ENCODE peak calls at places on chromosomes 7 and 10, in nine cellular contexts. G is adrenal gland; K is suprapubic skin; V is CD8-positive, alpha-beta T cell; L is A549; D is heart left ventricle; Y is pancreas; M is psoas muscle; A is A673. O is an unnamed sample.
A peak's percentile ranks its signal among the peaks of the same experiment; 100 is the strongest.

GRCh38 chr7:156105337-156106106 is 293.3 kb upstream of the SHH start:
- DNase-seq in L (no peak), V (no peak), D (no peak), Y (no peak), K (no peak), G (no peak), M (no peak), A (no peak), O (no peak)

GRCh38 chr10:28730031-28730778 is 52.9 kb downstream of the BAMBI start:
- DNase-seq in Y (no peak), G (no peak), D (no peak), K (no peak), M (no peak), V (no peak), A (peak; percentile 86), L (no peak), O (no peak)

GRCh38 chr10:52984169-52984568 is 211.6 kb upstream of the MBL2 start:
- DNase-seq in V (no peak), M (no peak), D (no peak), G (no peak), L (no peak), A (no peak), Y (no peak), K (no peak), O (no peak)

GRCh38 chr7:778968-779451 is 51.9 kb upstream of the PRKAR1B start:
- DNase-seq in L (no peak), V (no peak), A (peak; percentile 90), K (no peak), Y (no peak), D (no peak), M (no peak), G (no peak), O (no peak)

GRCh38 chr10:93106631-93107072 is 33.0 kb downstream of the CYP26A1 start:
- DNase-seq in Y (no peak), D (no peak), K (no peak), M (no peak), G (no peak), A (no peak), L (no peak), V (no peak), O (no peak)

GRCh38 chr7:122219253-122219865 is 75.3 kb upstream of the AASS start:
- DNase-seq in K (no peak), M (no peak), Y (no peak), L (no peak), D (no peak), A (peak; percentile 62), G (no peak), V (no peak), O (no peak)

GRCh38 chr10:130479906-130480305 is 343.7 kb downstream of the GLRX3 start:
- DNase-seq in L (no peak), D (no peak), K (no peak), Y (no peak), G (no peak), M (no peak), A (no peak), V (no peak), O (no peak)

GRCh38 chr10:122165914-122166313 is 105.2 kb upstream of the BTBD16 start:
- DNase-seq in M (no peak), L (no peak), D (no peak), A (no peak), G (no peak), Y (no peak), V (no peak), K (no peak), O (no peak)

DNA sequence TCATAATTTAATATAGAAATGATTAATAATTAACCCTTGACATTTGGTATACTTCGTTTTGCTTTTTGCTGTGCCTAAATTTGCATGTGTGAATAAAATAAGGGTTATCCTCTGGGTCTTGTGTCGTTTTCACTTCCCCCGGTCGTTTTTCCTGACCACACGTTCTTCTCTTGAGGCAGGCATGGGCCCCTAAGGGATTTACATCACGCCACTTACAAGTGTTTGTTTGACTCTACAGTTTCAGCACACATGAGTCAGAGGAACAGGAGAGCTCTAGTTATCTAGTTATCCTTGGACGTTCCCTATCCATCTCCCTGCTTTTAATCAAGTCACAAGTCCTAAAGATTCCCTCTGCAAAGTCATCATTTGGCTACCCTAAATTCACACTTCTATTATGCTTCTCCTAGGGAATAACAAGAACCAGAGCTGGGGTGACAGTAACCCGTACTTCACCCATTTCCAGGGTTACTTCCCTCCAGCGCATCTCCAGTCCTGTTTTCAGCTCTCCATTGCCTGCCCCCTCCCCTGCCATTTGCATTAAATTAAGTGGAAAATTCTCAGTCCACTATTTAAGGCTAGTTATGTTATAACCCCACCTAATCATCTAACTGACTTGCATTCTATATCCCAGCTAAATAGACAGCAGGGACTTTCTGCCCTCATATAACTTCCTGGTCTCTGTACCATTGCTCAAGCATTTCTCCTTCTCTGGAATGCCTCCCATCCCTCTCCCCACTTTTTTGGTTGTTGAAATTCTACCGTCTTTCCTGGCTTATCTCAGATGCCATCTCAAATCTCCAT is 206.9 kb downstream of the PTEN start:
- DNase-seq in G (no peak), V (no peak), K (no peak), A (no peak), D (no peak), Y (no peak), M (no peak), L (no peak), O (no peak)
- H3K4me1 ChIP-seq in G (peaks cover 6% of the 10 kb centered on the region), V (peaks cover 44% of the 10 kb centered on the region), K (peaks cover under 1% of the 10 kb centered on the region), A (no peaks in the 10 kb centered on the region), D (peaks cover 14% of the 10 kb centered on the region), Y (no peaks in the 10 kb centered on the region), M (no peaks in the 10 kb centered on the region), L (peaks cover 10% of the 10 kb centered on the region), O (peaks cover 21% of the 10 kb centered on the region)

DNA sequence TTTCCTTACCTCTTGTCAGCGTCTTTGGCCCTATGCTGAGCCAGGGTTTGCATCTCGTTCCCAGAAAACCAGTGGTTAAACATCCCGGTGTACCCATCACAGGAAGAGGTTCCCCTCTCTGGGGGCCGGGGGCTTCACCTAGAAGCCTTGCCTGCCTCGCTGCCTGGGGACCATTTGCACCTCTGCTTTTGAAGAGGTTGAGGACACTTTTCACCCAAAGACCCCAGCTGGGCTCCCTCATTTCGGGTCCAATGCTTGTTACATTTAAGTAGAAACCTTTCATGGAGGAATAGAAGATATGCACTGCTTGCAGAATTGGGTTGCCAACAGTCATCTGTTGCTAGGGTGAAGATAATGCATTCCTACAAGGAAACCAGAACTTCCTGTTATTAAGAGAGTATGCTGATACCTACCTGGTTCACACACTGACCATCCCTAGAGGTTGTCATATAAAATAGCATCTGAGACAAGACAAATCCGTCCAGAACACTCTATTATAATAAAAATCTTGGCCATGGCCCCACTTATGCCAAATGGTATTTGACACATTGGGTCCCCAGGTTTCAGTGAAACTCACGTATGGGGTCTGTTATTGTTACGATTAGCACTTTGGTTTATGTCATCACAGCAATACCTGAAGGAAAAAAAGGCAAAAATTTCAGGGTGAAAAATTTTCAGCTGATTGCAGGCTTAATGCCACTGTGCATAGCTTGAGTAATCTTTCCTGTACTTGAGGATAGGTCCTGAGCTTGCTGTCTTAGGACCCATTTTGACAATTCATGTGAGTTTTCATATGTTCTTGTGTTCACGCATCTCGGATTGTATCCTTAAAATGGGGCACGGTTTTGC is 917 bp downstream of the ZNF365 start:
- DNase-seq in G (no peak), L (no peak), M (no peak), V (no peak), D (no peak), Y (no peak), K (no peak), A (peak; percentile 24), O (no peak)
- TF ChIP-seq CTCF in G (no peak), L (no peak), M (no peak), V (no peak), D (no peak), Y (no peak), K (no peak), A (no peak), O (no peak)

DNA sequence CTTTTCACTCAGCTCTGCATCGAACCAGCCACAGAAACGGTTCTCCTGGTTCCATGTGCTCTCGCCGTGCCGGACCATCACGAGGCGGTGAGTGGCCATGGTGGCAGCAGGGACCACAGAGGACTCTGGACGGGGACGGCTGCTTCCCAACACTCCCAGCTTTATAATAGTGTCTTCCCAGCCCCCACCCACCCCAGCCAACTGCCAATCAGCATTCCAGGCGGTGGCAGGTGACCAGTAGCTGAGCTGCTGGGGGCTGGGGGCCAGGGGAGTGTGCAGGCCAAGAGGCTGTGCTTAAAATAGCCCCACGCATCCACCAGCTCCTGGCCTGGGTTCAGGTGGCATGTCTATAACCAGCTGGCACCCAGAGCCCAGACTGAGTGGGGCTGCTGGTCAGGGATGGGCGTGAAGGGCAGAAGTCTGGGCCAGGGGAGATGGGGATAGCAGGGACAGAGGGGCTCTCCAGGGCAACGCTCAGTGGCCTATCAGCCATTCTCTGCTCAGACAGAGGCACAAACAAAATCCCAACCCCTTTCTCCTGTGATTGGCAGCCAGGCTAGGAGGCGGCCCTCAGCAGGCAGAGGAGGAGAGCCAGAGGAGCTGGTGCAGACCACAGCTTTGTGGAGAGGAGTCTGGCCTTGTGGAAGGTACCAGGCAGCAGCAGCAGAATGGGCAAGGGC is at the start of gene PGAM2:
- DNase-seq in D (peak; percentile 93), M (peak; percentile 85), Y (no peak), K (no peak), L (no peak), G (no peak), A (no peak), V (no peak), O (peak; percentile 87)
- H3K4me3 ChIP-seq in D (peak within 1 kb of the TSS; percentile 47), M (peak within 1 kb of the TSS; percentile 67), Y (no peak within 1 kb of the TSS), K (no peak within 1 kb of the TSS), L (no peak within 1 kb of the TSS), G (no peak within 1 kb of the TSS), A (no peak within 1 kb of the TSS), V (no peak within 1 kb of the TSS), O (peak within 1 kb of the TSS; percentile 74)

GRCh38 chr7:80146561-80146960 is 11.9 kb downstream of the GNAI1 start:
- DNase-seq in D (no peak), K (no peak), G (no peak), V (no peak), M (no peak), A (no peak), L (no peak), Y (no peak), O (no peak)

GRCh38 chr7:80151274-80151665 is 16.6 kb downstream of the GNAI1 start:
- DNase-seq in A (no peak), V (no peak), Y (no peak), K (no peak), L (no peak), M (no peak), D (no peak), G (no peak), O (no peak)

GRCh38 chr7:80150621-80151273 is 16.1 kb downstream of the GNAI1 start:
- DNase-seq in L (no peak), M (no peak), V (no peak), A (no peak), D (no peak), K (no peak), G (no peak), Y (no peak), O (no peak)

GRCh38 chr7:80145780-80146422 is 11.3 kb downstream of the GNAI1 start:
- DNase-seq in A (no peak), L (no peak), M (no peak), V (no peak), D (no peak), K (no peak), G (no peak), Y (no peak), O (no peak)

DNA sequence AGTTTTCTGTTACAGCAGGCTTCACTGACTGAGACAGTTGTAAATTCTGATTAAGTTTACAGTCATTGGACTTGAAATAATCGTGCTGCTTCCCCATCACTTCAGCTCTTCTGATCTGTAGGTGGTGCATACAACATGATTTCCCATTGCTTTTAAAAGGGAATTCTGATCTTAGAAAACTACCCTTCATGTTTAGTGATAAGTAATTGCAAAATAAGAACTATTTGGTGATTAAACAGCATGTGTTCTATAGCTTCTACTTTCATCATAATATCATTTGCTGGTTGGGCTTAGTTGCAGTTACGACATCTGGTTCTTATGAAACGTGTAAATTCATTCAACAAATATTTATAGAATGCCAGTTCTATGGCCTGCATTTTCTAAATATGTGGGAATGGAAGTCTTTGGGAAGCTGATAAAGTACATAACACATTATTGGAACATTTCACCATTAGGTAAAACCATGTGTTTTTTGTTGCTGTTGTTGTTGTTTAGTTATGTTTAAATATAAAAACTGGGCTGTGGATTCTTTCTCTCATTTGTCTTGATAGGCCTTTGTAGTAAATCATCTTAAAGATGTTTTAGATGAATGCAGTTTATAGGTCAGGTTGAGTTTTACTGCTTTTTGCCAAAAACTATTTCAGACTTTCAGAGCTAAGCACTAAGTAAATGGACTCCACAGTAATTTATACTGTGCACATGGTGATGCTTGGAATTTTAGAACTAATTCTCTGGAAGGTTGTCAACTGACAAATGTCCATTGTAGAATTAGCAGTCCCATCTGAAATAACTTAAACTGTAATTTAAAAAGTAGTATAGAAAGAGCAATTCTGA is 13.1 kb downstream of the GNAI1 start:
- DNase-seq in G (no peak), Y (no peak), V (no peak), K (no peak), M (no peak), L (no peak), D (no peak), A (peak; percentile 75), O (no peak)
- H3K4me1 ChIP-seq in G (peaks cover 53% of the 10 kb centered on the region), Y (no peaks in the 10 kb centered on the region), V (peaks cover 7% of the 10 kb centered on the region), K (peaks cover 59% of the 10 kb centered on the region), M (no peaks in the 10 kb centered on the region), L (peaks cover 90% of the 10 kb centered on the region), D (peaks cover 10% of the 10 kb centered on the region), A (peaks cover 55% of the 10 kb centered on the region), O (peaks cover 44% of the 10 kb centered on the region)